ENCODE peak calls at places on chromosomes 3 and 15, in four cellular contexts. P is body of pancreas; O is CD8-positive, alpha-beta memory T cell; T is breast epithelium. Q is an unnamed sample. For H3K36me3, the result is how much of the 10 kb centered on the place peaks cover.

GRCh38 chr3:141060287-141060686 is 9.1 kb downstream of the SPSB4 start:
- DNase-seq in P (no peak), O (no peak), T (no peak), Q (no peak)

GRCh38 chr3:195302436-195302835 is 31.5 kb upstream of the XXYLT1 start:
- DNase-seq in P (no peak), O (no peak), T (no peak), Q (no peak)

GRCh38 chr3:59549972-59550371 is 500.1 kb upstream of the CFAP20DC start:
- DNase-seq in P (no peak), O (no peak), T (no peak), Q (no peak)

GRCh38 chr3:172034786-172035685 is 4.3 kb upstream of the FNDC3B start:
- DNase-seq in P (peak), O (no peak), T (no peak), Q (no peak)

GRCh38 chr3:108136888-108137814 is 46.3 kb upstream of the CD47 start:
- DNase-seq in P (peak), O (no peak), T (no peak), Q (no peak)

GRCh38 chr15:67413770-67414429 is 107.0 kb upstream of the C15orf61 start:
- DNase-seq in P (peak), O (no peak), T (no peak), Q (no peak)

GRCh38 chr3:99638244-99638948 is at the start of gene COL8A1:
- DNase-seq in P (peak), O (no peak), T (peak), Q (peak)

GRCh38 chr15:65954289-65954741 is 85.0 kb downstream of the RAB11A start:
- DNase-seq in P (no peak), O (no peak), T (no peak), Q (no peak)

GRCh38 chr3:186515115-186515514 is 29.1 kb downstream of the CRYGS start:
- DNase-seq in P (no peak), O (peak), T (no peak), Q (no peak)

GRCh38 chr3:38125305-38126120 is 11.4 kb downstream of the ACAA1 start:
- DNase-seq in P (no peak), O (no peak), T (no peak), Q (no peak)

GRCh38 chr3:38127611-38128302 is 9.2 kb downstream of the ACAA1 start:
- DNase-seq in P (no peak), O (no peak), T (no peak), Q (no peak)

GRCh38 chr3:38128303-38128655 is 8.6 kb downstream of the ACAA1 start:
- DNase-seq in P (no peak), O (no peak), T (no peak), Q (no peak)

GRCh38 chr3:38124324-38125122 is 12.4 kb downstream of the ACAA1 start:
- DNase-seq in P (no peak), O (no peak), T (peak), Q (no peak)

GRCh38 chr3:38126121-38126892 is 10.6 kb downstream of the ACAA1 start:
- DNase-seq in P (no peak), O (no peak), T (no peak), Q (no peak)
- H3K36me3 ChIP-seq in P (under half), O (half or more), T (under half), Q (half or more)

GRCh38 chr15:41017051-41017735 is 63.9 kb downstream of the CHAC1 start:
- DNase-seq in P (no peak), O (no peak), T (no peak), Q (no peak)

GRCh38 chr15:41018534-41018933 is 65.3 kb downstream of the CHAC1 start:
- DNase-seq in P (peak), O (no peak), T (no peak), Q (no peak)

GRCh38 chr15:41020829-41021228 is 67.6 kb downstream of the CHAC1 start:
- DNase-seq in P (no peak), O (no peak), T (no peak), Q (no peak)

GRCh38 chr15:41020311-41020710 is 67.0 kb downstream of the CHAC1 start:
- DNase-seq in P (no peak), O (no peak), T (no peak), Q (no peak)

GRCh38 chr15:41019174-41019573 is 65.9 kb downstream of the CHAC1 start:
- DNase-seq in P (no peak), O (no peak), T (no peak), Q (no peak)
- H3K36me3 ChIP-seq in P (under half), O (under half), T (under half), Q (under half)

GRCh38 chr15:85558747-85559327 is 178.4 kb downstream of the AKAP13 start:
- DNase-seq in P (no peak), O (no peak), T (no peak), Q (no peak)

GRCh38 chr15:85556618-85556895 is 176.2 kb downstream of the AKAP13 start:
- DNase-seq in P (no peak), O (no peak), T (no peak), Q (no peak)

GRCh38 chr15:85557385-85557784 is 177.0 kb downstream of the AKAP13 start:
- DNase-seq in P (no peak), O (no peak), T (no peak), Q (no peak)

GRCh38 chr15:85554852-85555521 is 174.6 kb downstream of the AKAP13 start:
- DNase-seq in P (no peak), O (no peak), T (no peak), Q (no peak)

DNA sequence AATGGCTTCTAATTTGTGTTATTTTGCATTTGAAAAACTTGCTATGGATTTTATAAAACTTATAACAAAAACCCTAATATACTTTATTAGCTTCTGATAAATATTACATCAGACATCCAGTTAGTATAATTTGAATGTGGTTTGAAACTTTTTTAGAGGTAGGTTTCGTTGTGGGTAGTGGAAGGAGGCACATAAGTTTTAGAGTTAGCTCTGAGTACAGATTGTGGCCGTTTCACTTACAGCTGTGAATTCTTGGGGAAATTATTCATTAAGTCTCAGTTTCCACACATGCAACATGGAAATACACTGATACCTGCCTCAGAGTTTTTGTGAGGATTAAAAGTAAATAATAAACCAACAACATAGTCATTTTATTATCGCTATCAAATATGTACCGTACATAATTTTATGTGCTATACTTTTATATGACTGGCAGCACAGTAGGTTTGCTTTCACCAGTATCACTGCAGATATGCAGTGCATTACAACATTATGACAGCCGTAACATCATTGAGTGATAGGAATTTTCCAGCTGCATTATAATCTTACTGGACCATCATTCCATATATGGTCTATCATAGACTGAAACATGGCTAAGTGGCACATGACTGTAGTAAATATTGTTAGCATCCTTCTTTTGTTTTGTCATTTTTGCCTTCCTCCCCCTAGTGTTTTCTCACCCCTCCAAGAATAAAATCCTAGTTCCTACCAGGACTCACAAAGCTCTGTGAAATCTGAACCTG is 175.6 kb downstream of the AKAP13 start:
- DNase-seq in P (no peak), O (no peak), T (no peak), Q (no peak)
- H3K36me3 ChIP-seq in P (under half), O (under half), T (under half), Q (half or more)

GRCh38 chr3:183766107-183766506 is 59.3 kb downstream of the MAP6D1 start:
- DNase-seq in P (no peak), O (no peak), T (no peak), Q (no peak)
- H3K36me3 ChIP-seq in P (under half), O (under half), T (under half), Q (half or more)

DNA sequence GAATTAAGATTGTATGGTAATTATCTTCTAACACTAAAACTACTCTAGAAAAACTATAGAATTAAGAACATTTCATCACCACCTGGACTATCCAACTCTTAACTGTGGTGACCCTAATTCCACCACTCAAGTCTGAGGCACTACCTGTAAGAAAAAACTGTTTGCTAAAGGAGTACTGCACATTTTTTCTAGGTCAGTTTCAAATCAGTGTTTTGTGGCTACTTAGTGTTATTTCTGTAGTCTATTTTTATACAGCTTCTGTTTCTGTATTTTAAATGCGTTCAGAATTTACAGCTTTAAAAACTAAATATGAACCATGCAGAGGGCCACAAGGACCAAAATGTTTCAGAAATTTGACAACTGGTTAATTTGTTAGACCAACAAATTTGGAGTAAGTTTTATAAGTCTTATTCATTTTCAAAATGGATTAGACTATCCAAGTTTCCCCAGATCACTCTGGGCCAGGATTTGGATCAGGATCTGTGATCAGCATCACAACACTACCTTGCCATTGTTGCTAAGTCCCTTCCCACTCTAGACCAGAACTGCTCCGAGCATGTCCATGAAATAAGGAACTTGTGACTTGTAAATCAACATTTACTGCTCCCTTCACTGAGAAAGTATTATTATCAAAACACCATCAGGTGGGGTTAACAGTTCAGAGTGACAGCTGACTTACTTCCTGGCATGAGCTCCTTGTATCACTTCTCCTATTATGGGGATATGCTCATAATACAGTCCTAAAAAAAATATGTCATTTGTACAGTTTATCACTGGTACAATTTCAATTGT is 8.6 kb downstream of the GLT8D1 start:
- DNase-seq in P (no peak), O (no peak), T (no peak), Q (no peak)
- H3K36me3 ChIP-seq in P (under half), O (half or more), T (under half), Q (half or more)

Q was measured in WERI-Rb-1.